ENCODE peak calls at places on chromosomes 12 and 14, in seven cellular contexts. M is activated CD8-positive, alpha-beta memory T cell treated with anti-CD3 and anti-CD28 coated beads, Interleukin-2, amount 50 U/mL, for 48 hours; Q is anterior cingulate cortex; R is HCT116; K is kidney glomerular epithelial cell; C is epithelial cell of esophagus; E is erythroblast. D is an unnamed sample.

GRCh38 chr12:77746108-77746507 is 84.6 kb upstream of the NAV3 start:
- DNase-seq in M (no peak), Q (no peak), R (no peak), K (peak), C (peak), E (no peak), D (no peak)

GRCh38 chr14:99389171-99389826 is 91.4 kb downstream of the SETD3 start:
- DNase-seq in M (peak), Q (no peak), R (peak), K (peak), C (peak), E (peak), D (peak)

GRCh38 chr14:93906341-93907329 is 20.5 kb upstream of the FAM181A start:
- DNase-seq in M (peak), Q (no peak), R (peak), K (peak), C (peak), E (peak), D (peak)

GRCh38 chr12:2642176-2642892 is 152.4 kb upstream of the FKBP4 start:
- DNase-seq in M (no peak), Q (no peak), R (no peak), K (no peak), C (no peak), E (no peak), D (no peak)

GRCh38 chr12:1532367-1532752 is 62.0 kb downstream of the FBXL14 start:
- DNase-seq in M (peak), Q (no peak), R (no peak), K (no peak), C (no peak), E (no peak), D (no peak)

GRCh38 chr14:61965030-61965745 is 203.0 kb downstream of the SNAPC1 start:
- DNase-seq in M (no peak), Q (no peak), R (no peak), K (no peak), C (peak), E (no peak), D (peak)

GRCh38 chr14:101956179-101956885 is 8.0 kb upstream of the DYNC1H1 start:
- DNase-seq in M (no peak), Q (no peak), R (no peak), K (no peak), C (no peak), E (no peak), D (no peak)

GRCh38 chr12:113861708-113862312 is 104.3 kb downstream of the RBM19 start:
- DNase-seq in M (no peak), Q (no peak), R (no peak), K (no peak), C (no peak), E (no peak), D (peak)

GRCh38 chr14:46782281-46782680 is 130.7 kb upstream of the RPL10L start:
- DNase-seq in M (no peak), Q (no peak), R (no peak), K (no peak), C (no peak), E (no peak), D (no peak)

GRCh38 chr12:131592972-131593371 is 117.9 kb upstream of the SFSWAP start:
- DNase-seq in M (no peak), Q (no peak), R (no peak), K (no peak), C (no peak), E (no peak), D (no peak)

GRCh38 chr12:39915249-39915648 is 190.6 kb downstream of the SLC2A13 start:
- DNase-seq in M (no peak), Q (no peak), R (no peak), K (no peak), C (no peak), E (no peak), D (no peak)

GRCh38 chr14:99035712-99036593 is 236.0 kb downstream of the BCL11B start:
- DNase-seq in M (no peak), Q (peak), R (peak), K (peak), C (peak), E (no peak), D (peak)

GRCh38 chr12:62817556-62818271 is 117.2 kb downstream of the PPM1H start:
- DNase-seq in M (no peak), Q (no peak), R (no peak), K (peak), C (peak), E (peak), D (no peak)

GRCh38 chr12:2877959-2878732 is 1.1 kb downstream of the RHNO1 start:
- DNase-seq in M (no peak), Q (no peak), R (no peak), K (peak), C (peak), E (peak), D (no peak)

GRCh38 chr12:119843100-119843499 is 34.0 kb downstream of the CIT start:
- DNase-seq in M (no peak), Q (no peak), R (no peak), K (no peak), C (no peak), E (no peak), D (no peak)

GRCh38 chr12:15601210-15601800 is 187.9 kb downstream of the EPS8 start:
- DNase-seq in M (no peak), Q (no peak), R (no peak), K (peak), C (peak), E (peak), D (no peak)

GRCh38 chr14:101731187-101732080 is 30.1 kb upstream of the PPP2R5C start:
- DNase-seq in M (peak), Q (no peak), R (peak), K (peak), C (peak), E (no peak), D (peak)

D was measured in SJSA1.